ENCODE peak calls at places on chromosome 5, in ten cellular contexts. One of them, this sample, is unnamed.

GRCh38 chr5:178675922-178676321 is 49.1 kb upstream of the CLK4 start:
- DNase-seq in GOT3: no peak
- DNase-seq in DND-41: no peak
- DNase-seq in RPMI8226: no peak
- DNase-seq in NB4: no peak
- DNase-seq in neural crest cell: no peak
- DNase-seq in head of caudate nucleus: no peak
- DNase-seq in kidney: no peak
- DNase-seq in endothelial cell: no peak
- DNase-seq in ACHN: no peak
- DNase-seq in this sample: peak

GRCh38 chr5:137051165-137051564 is 448.0 kb downstream of the SPOCK1 start:
- DNase-seq in GOT3: no peak
- DNase-seq in DND-41: no peak
- DNase-seq in RPMI8226: no peak
- DNase-seq in NB4: no peak
- DNase-seq in neural crest cell: no peak
- DNase-seq in head of caudate nucleus: no peak
- DNase-seq in kidney: no peak
- DNase-seq in endothelial cell: no peak
- DNase-seq in ACHN: no peak
- DNase-seq in this sample: no peak

GRCh38 chr5:168409601-168410458 is 76.4 kb upstream of the RARS1 start:
- DNase-seq in GOT3: no peak
- DNase-seq in DND-41: no peak
- DNase-seq in RPMI8226: no peak
- DNase-seq in NB4: no peak
- DNase-seq in neural crest cell: no peak
- DNase-seq in head of caudate nucleus: no peak
- DNase-seq in kidney: no peak
- DNase-seq in endothelial cell: no peak
- DNase-seq in ACHN: peak
- DNase-seq in this sample: peak

GRCh38 chr5:14364576-14365472 is 216.8 kb upstream of the OTULINL start:
- DNase-seq in GOT3: no peak
- DNase-seq in DND-41: peak
- DNase-seq in RPMI8226: no peak
- DNase-seq in NB4: no peak
- DNase-seq in neural crest cell: no peak
- DNase-seq in head of caudate nucleus: no peak
- DNase-seq in kidney: no peak
- DNase-seq in endothelial cell: peak
- DNase-seq in ACHN: peak
- DNase-seq in this sample: no peak

GRCh38 chr5:56873056-56873455 is 36.3 kb upstream of the SETD9 start:
- DNase-seq in GOT3: no peak
- DNase-seq in DND-41: no peak
- DNase-seq in RPMI8226: no peak
- DNase-seq in NB4: no peak
- DNase-seq in neural crest cell: no peak
- DNase-seq in head of caudate nucleus: no peak
- DNase-seq in kidney: no peak
- DNase-seq in endothelial cell: no peak
- DNase-seq in ACHN: no peak
- DNase-seq in this sample: no peak

GRCh38 chr5:160271396-160271795 is 41.0 kb downstream of the CCNJL start:
- DNase-seq in GOT3: no peak
- DNase-seq in DND-41: peak
- DNase-seq in RPMI8226: no peak
- DNase-seq in NB4: peak
- DNase-seq in neural crest cell: no peak
- DNase-seq in head of caudate nucleus: no peak
- DNase-seq in kidney: peak
- DNase-seq in endothelial cell: peak
- DNase-seq in ACHN: no peak
- DNase-seq in this sample: no peak

GRCh38 chr5:143636951-143637528 is 174.9 kb upstream of the HMHB1 start:
- DNase-seq in GOT3: no peak
- DNase-seq in DND-41: no peak
- DNase-seq in RPMI8226: no peak
- DNase-seq in NB4: no peak
- DNase-seq in neural crest cell: no peak
- DNase-seq in head of caudate nucleus: no peak
- DNase-seq in kidney: no peak
- DNase-seq in endothelial cell: no peak
- DNase-seq in ACHN: no peak
- DNase-seq in this sample: no peak

GRCh38 chr5:80149161-80149609 is 106.7 kb downstream of the SERINC5 start:
- DNase-seq in GOT3: no peak
- DNase-seq in DND-41: no peak
- DNase-seq in RPMI8226: no peak
- DNase-seq in NB4: no peak
- DNase-seq in neural crest cell: no peak
- DNase-seq in head of caudate nucleus: peak
- DNase-seq in kidney: no peak
- DNase-seq in endothelial cell: no peak
- DNase-seq in ACHN: no peak
- DNase-seq in this sample: no peak

GRCh38 chr5:33843579-33843978 is 48.2 kb downstream of the ADAMTS12 start:
- DNase-seq in GOT3: no peak
- DNase-seq in DND-41: no peak
- DNase-seq in RPMI8226: no peak
- DNase-seq in NB4: no peak
- DNase-seq in neural crest cell: no peak
- DNase-seq in head of caudate nucleus: no peak
- DNase-seq in kidney: no peak
- DNase-seq in endothelial cell: no peak
- DNase-seq in ACHN: no peak
- DNase-seq in this sample: peak

GRCh38 chr5:3595102-3595961 is at the start of gene IRX1:
- DNase-seq in GOT3: no peak
- DNase-seq in DND-41: no peak
- DNase-seq in RPMI8226: no peak
- DNase-seq in NB4: no peak
- DNase-seq in neural crest cell: no peak
- DNase-seq in head of caudate nucleus: no peak
- DNase-seq in kidney: peak
- DNase-seq in endothelial cell: no peak
- DNase-seq in ACHN: no peak
- DNase-seq in this sample: no peak

GRCh38 chr5:157864067-157864466 is 5.1 kb upstream of the CLINT1 start:
- DNase-seq in GOT3: no peak
- DNase-seq in DND-41: peak
- DNase-seq in RPMI8226: peak
- DNase-seq in NB4: no peak
- DNase-seq in neural crest cell: no peak
- DNase-seq in head of caudate nucleus: no peak
- DNase-seq in kidney: no peak
- DNase-seq in endothelial cell: no peak
- DNase-seq in ACHN: no peak
- DNase-seq in this sample: no peak

GRCh38 chr5:133763744-133764143 is 151.4 kb upstream of the FSTL4 start:
- DNase-seq in GOT3: no peak
- DNase-seq in DND-41: no peak
- DNase-seq in RPMI8226: peak
- DNase-seq in NB4: no peak
- DNase-seq in neural crest cell: no peak
- DNase-seq in head of caudate nucleus: peak
- DNase-seq in kidney: no peak
- DNase-seq in endothelial cell: no peak
- DNase-seq in ACHN: no peak
- DNase-seq in this sample: no peak

GRCh38 chr5:91219141-91219802 is 163.8 kb downstream of the ARRDC3 start:
- DNase-seq in GOT3: no peak
- DNase-seq in DND-41: no peak
- DNase-seq in RPMI8226: no peak
- DNase-seq in NB4: peak
- DNase-seq in neural crest cell: no peak
- DNase-seq in head of caudate nucleus: peak
- DNase-seq in kidney: no peak
- DNase-seq in endothelial cell: no peak
- DNase-seq in ACHN: no peak
- DNase-seq in this sample: peak

GRCh38 chr5:53416144-53416730 is 64.2 kb upstream of the FST start:
- DNase-seq in GOT3: no peak
- DNase-seq in DND-41: no peak
- DNase-seq in RPMI8226: no peak
- DNase-seq in NB4: no peak
- DNase-seq in neural crest cell: no peak
- DNase-seq in head of caudate nucleus: no peak
- DNase-seq in kidney: no peak
- DNase-seq in endothelial cell: no peak
- DNase-seq in ACHN: no peak
- DNase-seq in this sample: no peak

GRCh38 chr5:132468665-132469379 is 21.8 kb downstream of the IRF1 start:
- DNase-seq in GOT3: no peak
- DNase-seq in DND-41: no peak
- DNase-seq in RPMI8226: no peak
- DNase-seq in NB4: peak
- DNase-seq in neural crest cell: no peak
- DNase-seq in head of caudate nucleus: no peak
- DNase-seq in kidney: no peak
- DNase-seq in endothelial cell: no peak
- DNase-seq in ACHN: no peak
- DNase-seq in this sample: no peak

GRCh38 chr5:44983006-44983405 is 174.3 kb downstream of the MRPS30 start:
- DNase-seq in GOT3: no peak
- DNase-seq in DND-41: no peak
- DNase-seq in RPMI8226: no peak
- DNase-seq in NB4: peak
- DNase-seq in neural crest cell: no peak
- DNase-seq in head of caudate nucleus: no peak
- DNase-seq in kidney: no peak
- DNase-seq in endothelial cell: no peak
- DNase-seq in ACHN: no peak
- DNase-seq in this sample: peak

GRCh38 chr5:134132372-134133212 is 18.1 kb downstream of the TCF7 start:
- DNase-seq in GOT3: no peak
- DNase-seq in DND-41: peak
- DNase-seq in RPMI8226: peak
- DNase-seq in NB4: no peak
- DNase-seq in neural crest cell: no peak
- DNase-seq in head of caudate nucleus: no peak
- DNase-seq in kidney: peak
- DNase-seq in endothelial cell: no peak
- DNase-seq in ACHN: no peak
- DNase-seq in this sample: no peak

GRCh38 chr5:856531-857425 is 6.0 kb upstream of the ZDHHC11 start:
- DNase-seq in GOT3: no peak
- DNase-seq in DND-41: no peak
- DNase-seq in RPMI8226: no peak
- DNase-seq in NB4: peak
- DNase-seq in neural crest cell: no peak
- DNase-seq in head of caudate nucleus: no peak
- DNase-seq in kidney: peak
- DNase-seq in endothelial cell: no peak
- DNase-seq in ACHN: no peak
- DNase-seq in this sample: no peak

GRCh38 chr5:15637345-15637744 is 137.4 kb downstream of the FBXL7 start:
- DNase-seq in GOT3: no peak
- DNase-seq in DND-41: no peak
- DNase-seq in RPMI8226: no peak
- DNase-seq in NB4: no peak
- DNase-seq in neural crest cell: no peak
- DNase-seq in head of caudate nucleus: no peak
- DNase-seq in kidney: no peak
- DNase-seq in endothelial cell: no peak
- DNase-seq in ACHN: no peak
- DNase-seq in this sample: no peak

GRCh38 chr5:163565492-163565891 is 60.1 kb downstream of the MAT2B start:
- DNase-seq in GOT3: no peak
- DNase-seq in DND-41: no peak
- DNase-seq in RPMI8226: no peak
- DNase-seq in NB4: peak
- DNase-seq in neural crest cell: no peak
- DNase-seq in head of caudate nucleus: no peak
- DNase-seq in kidney: no peak
- DNase-seq in endothelial cell: no peak
- DNase-seq in ACHN: no peak
- DNase-seq in this sample: no peak

GRCh38 chr5:72845889-72846288 is 29.4 kb downstream of the TNPO1 start:
- DNase-seq in GOT3: no peak
- DNase-seq in DND-41: no peak
- DNase-seq in RPMI8226: no peak
- DNase-seq in NB4: no peak
- DNase-seq in neural crest cell: no peak
- DNase-seq in head of caudate nucleus: no peak
- DNase-seq in kidney: no peak
- DNase-seq in endothelial cell: no peak
- DNase-seq in ACHN: no peak
- DNase-seq in this sample: no peak

GRCh38 chr5:65480306-65480865 is 1.3 kb downstream of the ADAMTS6 start:
- DNase-seq in GOT3: no peak
- DNase-seq in DND-41: peak
- DNase-seq in RPMI8226: peak
- DNase-seq in NB4: peak
- DNase-seq in neural crest cell: no peak
- DNase-seq in head of caudate nucleus: peak
- DNase-seq in kidney: peak
- DNase-seq in endothelial cell: peak
- DNase-seq in ACHN: peak
- DNase-seq in this sample: peak

GRCh38 chr5:65037845-65038815 is 269.4 kb downstream of the CWC27 start:
- DNase-seq in GOT3: no peak
- DNase-seq in DND-41: no peak
- DNase-seq in RPMI8226: peak
- DNase-seq in NB4: peak
- DNase-seq in neural crest cell: no peak
- DNase-seq in head of caudate nucleus: no peak
- DNase-seq in kidney: no peak
- DNase-seq in endothelial cell: no peak
- DNase-seq in ACHN: peak
- DNase-seq in this sample: no peak

GRCh38 chr5:99808657-99809230 is 726.4 kb upstream of the FAM174A start:
- DNase-seq in GOT3: no peak
- DNase-seq in DND-41: no peak
- DNase-seq in RPMI8226: no peak
- DNase-seq in NB4: no peak
- DNase-seq in neural crest cell: no peak
- DNase-seq in head of caudate nucleus: no peak
- DNase-seq in kidney: no peak
- DNase-seq in endothelial cell: no peak
- DNase-seq in ACHN: no peak
- DNase-seq in this sample: no peak

GRCh38 chr5:89534331-89534730 is 651.3 kb upstream of the MEF2C start:
- DNase-seq in GOT3: no peak
- DNase-seq in DND-41: no peak
- DNase-seq in RPMI8226: no peak
- DNase-seq in NB4: no peak
- DNase-seq in neural crest cell: no peak
- DNase-seq in head of caudate nucleus: no peak
- DNase-seq in kidney: no peak
- DNase-seq in endothelial cell: no peak
- DNase-seq in ACHN: no peak
- DNase-seq in this sample: no peak

GRCh38 chr5:9045946-9046345 is 499.9 kb downstream of the SEMA5A start:
- DNase-seq in GOT3: no peak
- DNase-seq in DND-41: no peak
- DNase-seq in RPMI8226: no peak
- DNase-seq in NB4: no peak
- DNase-seq in neural crest cell: no peak
- DNase-seq in head of caudate nucleus: no peak
- DNase-seq in kidney: no peak
- DNase-seq in endothelial cell: no peak
- DNase-seq in ACHN: no peak
- DNase-seq in this sample: no peak